ENCODE peak calls at places on chromosomes 7 and 10, in eight cellular contexts. D is breast epithelium, M is heart left ventricle, Y is suprapubic skin, P is sigmoid colon, H is ovary, L is body of pancreas, C is right lobe of liver. G is an unnamed sample.

GRCh38 chr7:69399038-69399800 is 199.1 kb upstream of the AUTS2 start:
- DNase-seq in D (no peak), M (no peak), Y (no peak), P (no peak), H (no peak), L (no peak), C (no peak), G (no peak)

GRCh38 chr10:48836605-48837004 is 103.0 kb downstream of the LRRC18 start:
- DNase-seq in D (no peak), M (peak), Y (no peak), P (no peak), H (no peak), L (no peak), C (no peak), G (no peak)

GRCh38 chr10:49324711-49325110 is 25.7 kb downstream of the C10orf71 start:
- DNase-seq in D (no peak), M (no peak), Y (no peak), P (no peak), H (no peak), L (no peak), C (no peak), G (no peak)

GRCh38 chr7:101172005-101172853 is 6.9 kb upstream of the VGF start:
- DNase-seq in D (no peak), M (no peak), Y (no peak), P (no peak), H (no peak), L (no peak), C (no peak), G (no peak)

GRCh38 chr7:8149222-8149621 is 112.7 kb downstream of the ICA1 start:
- DNase-seq in D (no peak), M (no peak), Y (no peak), P (no peak), H (no peak), L (no peak), C (no peak), G (no peak)

GRCh38 chr7:130673066-130673465 is 4.5 kb upstream of the COPG2 start:
- DNase-seq in D (no peak), M (no peak), Y (no peak), P (no peak), H (no peak), L (no peak), C (no peak), G (no peak)

GRCh38 chr10:76119515-76119914 is 688.1 kb downstream of the LRMDA start:
- DNase-seq in D (no peak), M (no peak), Y (no peak), P (no peak), H (no peak), L (no peak), C (no peak), G (no peak)

GRCh38 chr7:81111781-81112540 is 193.1 kb upstream of the SEMA3C start:
- DNase-seq in D (no peak), M (no peak), Y (no peak), P (peak), H (no peak), L (no peak), C (no peak), G (no peak)

GRCh38 chr10:70851597-70852475 is 36.1 kb downstream of the SGPL1 start:
- DNase-seq in D (no peak), M (no peak), Y (no peak), P (no peak), H (no peak), L (no peak), C (no peak), G (no peak)

GRCh38 chr10:72318383-72319262 is 36.1 kb downstream of the DNAJB12 start:
- DNase-seq in D (no peak), M (no peak), Y (no peak), P (no peak), H (peak), L (no peak), C (no peak), G (no peak)

GRCh38 chr10:23432161-23432560 is 6.7 kb upstream of the OTUD1 start:
- DNase-seq in D (no peak), M (no peak), Y (no peak), P (no peak), H (no peak), L (no peak), C (no peak), G (peak)

GRCh38 chr10:43374194-43374593 is 2.8 kb downstream of the FXYD4 start:
- DNase-seq in D (no peak), M (no peak), Y (no peak), P (peak), H (no peak), L (no peak), C (no peak), G (no peak)

GRCh38 chr10:86437447-86437846 is 70.9 kb upstream of the GRID1 start:
- DNase-seq in D (no peak), M (no peak), Y (no peak), P (no peak), H (no peak), L (no peak), C (no peak), G (no peak)

GRCh38 chr7:72114129-72114528 is 298.0 kb downstream of the CALN1 start:
- DNase-seq in D (no peak), M (no peak), Y (no peak), P (no peak), H (no peak), L (no peak), C (no peak), G (no peak)

GRCh38 chr7:140289804-140290203 is 108.5 kb downstream of the SLC37A3 start:
- DNase-seq in D (no peak), M (no peak), Y (no peak), P (no peak), H (no peak), L (no peak), C (no peak), G (no peak)

GRCh38 chr7:148630078-148630477 is 39.5 kb downstream of the C7orf33 start:
- DNase-seq in D (no peak), M (no peak), Y (no peak), P (no peak), H (no peak), L (no peak), C (no peak), G (no peak)

GRCh38 chr7:100366411-100367250 is 6.7 kb upstream of the PILRA start:
- DNase-seq in D (no peak), M (no peak), Y (no peak), P (no peak), H (no peak), L (no peak), C (no peak), G (no peak)

GRCh38 chr7:29426587-29426986 is 137.0 kb upstream of the PRR15 start:
- DNase-seq in D (no peak), M (no peak), Y (no peak), P (no peak), H (no peak), L (no peak), C (no peak), G (no peak)

GRCh38 chr10:35300063-35300699 is 36.1 kb upstream of the CCNY start:
- DNase-seq in D (no peak), M (no peak), Y (peak), P (peak), H (no peak), L (no peak), C (no peak), G (peak)

GRCh38 chr10:21599582-21599981 is 65.5 kb downstream of the MLLT10 start:
- DNase-seq in D (no peak), M (no peak), Y (no peak), P (no peak), H (no peak), L (no peak), C (no peak), G (peak)

GRCh38 chr7:880450-880849 is 4.1 kb downstream of the GET4 start:
- DNase-seq in D (no peak), M (no peak), Y (no peak), P (no peak), H (no peak), L (no peak), C (peak), G (no peak)

GRCh38 chr7:99624487-99624886 is 7.7 kb downstream of the ZSCAN25 start:
- DNase-seq in D (no peak), M (no peak), Y (no peak), P (no peak), H (no peak), L (no peak), C (no peak), G (no peak)

GRCh38 chr7:16650266-16650665 is 4.3 kb downstream of the BZW2 start:
- DNase-seq in D (no peak), M (no peak), Y (no peak), P (no peak), H (no peak), L (no peak), C (no peak), G (no peak)

GRCh38 chr10:94102436-94102835 is 108.7 kb downstream of the PLCE1 start:
- DNase-seq in D (no peak), M (no peak), Y (no peak), P (no peak), H (no peak), L (no peak), C (no peak), G (no peak)

GRCh38 chr7:20350518-20350951 is 19.8 kb downstream of the ITGB8 start:
- DNase-seq in D (no peak), M (no peak), Y (no peak), P (peak), H (no peak), L (no peak), C (no peak), G (no peak)

GRCh38 chr7:151051108-151051507 is 2.8 kb downstream of the ASIC3 start:
- DNase-seq in D (no peak), M (peak), Y (no peak), P (no peak), H (peak), L (peak), C (peak), G (peak)

GRCh38 chr7:28125381-28126046 is 55.1 kb downstream of the JAZF1 start:
- DNase-seq in D (no peak), M (no peak), Y (no peak), P (no peak), H (no peak), L (no peak), C (no peak), G (no peak)

GRCh38 chr7:24851791-24852190 is 94.5 kb upstream of the GSDME start:
- DNase-seq in D (no peak), M (no peak), Y (no peak), P (no peak), H (no peak), L (no peak), C (no peak), G (no peak)

GRCh38 chr10:122142652-122143237 is 128.4 kb upstream of the BTBD16 start:
- DNase-seq in D (no peak), M (no peak), Y (no peak), P (no peak), H (no peak), L (peak), C (peak), G (peak)

GRCh38 chr10:34996843-34997242 is 93.3 kb downstream of the CUL2 start:
- DNase-seq in D (no peak), M (no peak), Y (no peak), P (no peak), H (no peak), L (no peak), C (peak), G (no peak)

GRCh38 chr10:29621161-29621560 is 13.6 kb downstream of the SVIL start:
- DNase-seq in D (peak), M (no peak), Y (peak), P (peak), H (no peak), L (peak), C (no peak), G (no peak)

GRCh38 chr7:33701927-33702326 is 203.4 kb upstream of the BMPER start:
- DNase-seq in D (no peak), M (no peak), Y (no peak), P (no peak), H (no peak), L (no peak), C (no peak), G (no peak)

GRCh38 chr10:16967866-16968721 is 150.9 kb upstream of the RSU1 start:
- DNase-seq in D (no peak), M (peak), Y (no peak), P (peak), H (peak), L (no peak), C (no peak), G (no peak)

GRCh38 chr10:108404155-108404554 is 1239.6 kb upstream of the SORCS1 start:
- DNase-seq in D (no peak), M (no peak), Y (no peak), P (no peak), H (no peak), L (no peak), C (no peak), G (no peak)

GRCh38 chr7:85475071-85475470 is 288.2 kb upstream of the SEMA3D start:
- DNase-seq in D (no peak), M (no peak), Y (no peak), P (no peak), H (no peak), L (no peak), C (no peak), G (no peak)

GRCh38 chr10:101014966-101015581 is 15.5 kb downstream of the LZTS2 start:
- DNase-seq in D (no peak), M (no peak), Y (no peak), P (no peak), H (no peak), L (no peak), C (no peak), G (peak)

GRCh38 chr7:74655785-74656420 is 1.6 kb upstream of the GTF2I start:
- DNase-seq in D (no peak), M (no peak), Y (no peak), P (peak), H (no peak), L (no peak), C (no peak), G (no peak)

GRCh38 chr10:102918817-102919236 is 733 bp downstream of the CNNM2 start:
- DNase-seq in D (no peak), M (peak), Y (no peak), P (no peak), H (no peak), L (no peak), C (no peak), G (peak)

GRCh38 chr10:102919992-102920736 is 2.1 kb downstream of the CNNM2 start:
- DNase-seq in D (no peak), M (no peak), Y (no peak), P (no peak), H (no peak), L (no peak), C (no peak), G (peak)

GRCh38 chr10:102919237-102919959 is 1.3 kb downstream of the CNNM2 start:
- DNase-seq in D (peak), M (no peak), Y (no peak), P (peak), H (peak), L (peak), C (peak), G (peak)

GRCh38 chr10:102917314-102917961 is 656 bp upstream of the CNNM2 start:
- DNase-seq in D (peak), M (peak), Y (peak), P (peak), H (peak), L (peak), C (peak), G (peak)

DNA sequence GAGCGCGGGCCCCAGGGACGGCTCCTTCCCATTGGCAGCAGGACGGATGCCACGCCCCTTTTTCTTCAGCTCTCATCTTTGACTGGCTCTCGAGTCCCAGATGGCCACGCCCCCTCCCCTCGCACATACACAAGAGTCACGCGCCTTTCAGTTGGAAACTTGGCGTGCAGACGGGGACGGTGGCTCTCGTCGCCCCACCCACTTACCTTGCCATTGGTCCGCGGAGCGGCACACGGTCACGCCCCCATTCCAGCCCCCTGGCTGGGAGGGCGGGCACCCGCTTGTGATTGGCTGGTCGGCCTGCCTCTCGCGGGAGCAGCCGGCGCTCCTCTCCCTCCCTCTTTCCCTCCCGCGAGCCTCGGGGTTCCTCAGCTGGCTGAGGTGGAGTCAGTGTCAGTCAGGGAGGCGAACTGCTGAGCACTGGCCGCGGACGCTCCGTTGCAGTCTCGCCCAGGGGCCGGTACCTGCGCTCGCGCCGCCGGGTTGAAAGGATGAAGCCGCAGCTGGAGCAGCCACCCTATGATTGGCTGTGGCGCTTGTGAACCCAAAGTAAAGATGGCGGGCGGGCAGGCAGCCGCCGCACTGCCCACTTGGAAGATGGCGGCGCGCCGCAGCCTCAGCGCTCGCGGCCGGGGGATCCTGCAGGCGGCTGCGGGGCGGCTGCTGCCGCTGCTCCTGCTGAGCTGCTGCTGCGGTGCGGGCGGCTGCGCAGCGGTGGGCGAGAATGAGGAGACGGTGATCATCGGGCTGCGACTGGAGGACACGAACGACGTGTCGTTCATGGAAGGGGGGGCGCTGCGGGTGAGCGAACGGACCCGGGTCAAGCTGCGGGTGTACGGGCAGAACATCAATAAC is at the start of gene CNNM2:
- DNase-seq in D (peak), M (peak), Y (peak), P (peak), H (peak), L (peak), C (peak), G (peak)
- TF ChIP-seq POLR2A in D (peak), M (no peak), Y (no peak), P (peak), H (peak), L (peak), C (peak), G (peak)

GRCh38 chr10:69179743-69180524 is at the start of gene SUPV3L1:
- DNase-seq in D (peak), M (peak), Y (peak), P (peak), H (peak), L (peak), C (peak), G (peak)
- TF ChIP-seq POLR2A in D (peak), M (peak), Y (peak), P (peak), H (peak), L (peak), C (peak), G (peak)

DNA sequence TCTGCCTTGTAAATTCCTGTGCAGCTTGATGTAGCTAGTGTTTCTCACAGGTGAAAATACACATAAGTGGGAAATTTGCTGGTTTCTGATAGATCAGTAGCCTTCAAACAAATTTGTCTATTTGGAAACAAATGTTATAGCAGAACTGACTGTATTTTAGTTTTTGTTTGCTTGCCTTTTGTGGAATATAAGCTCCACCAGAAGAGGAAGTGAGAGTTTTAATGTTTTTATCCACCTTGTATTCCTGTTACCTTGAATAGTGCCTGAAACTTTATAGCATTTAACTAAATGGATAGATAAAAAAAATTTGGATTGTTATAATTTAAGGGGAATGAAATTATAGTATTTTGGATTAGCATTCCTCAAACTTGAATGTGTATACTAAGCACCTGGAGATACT is 9.8 kb downstream of the WAC start:
- DNase-seq in D (no peak), M (no peak), Y (no peak), P (no peak), H (no peak), L (no peak), C (no peak), G (no peak)
- TF ChIP-seq POLR2A in D (no peak), M (no peak), Y (no peak), P (no peak), H (no peak), L (no peak), C (no peak), G (peak)

GRCh38 chr10:74176380-74177139 is 25.5 kb downstream of the ADK start:
- DNase-seq in D (peak), M (peak), Y (peak), P (peak), H (peak), L (peak), C (peak), G (peak)

GRCh38 chr10:74175510-74176379 is 24.7 kb downstream of the ADK start:
- DNase-seq in D (no peak), M (no peak), Y (no peak), P (no peak), H (no peak), L (no peak), C (no peak), G (no peak)

GRCh38 chr10:74171625-74172024 is 20.6 kb downstream of the ADK start:
- DNase-seq in D (no peak), M (no peak), Y (no peak), P (no peak), H (no peak), L (no peak), C (no peak), G (no peak)

GRCh38 chr10:74177140-74177677 is 26.2 kb downstream of the ADK start:
- DNase-seq in D (peak), M (no peak), Y (no peak), P (no peak), H (no peak), L (peak), C (peak), G (peak)

GRCh38 chr10:74174533-74174932 is 23.5 kb downstream of the ADK start:
- DNase-seq in D (no peak), M (no peak), Y (no peak), P (no peak), H (no peak), L (no peak), C (no peak), G (no peak)
- TF ChIP-seq POLR2A in D (no peak), M (no peak), Y (no peak), P (no peak), H (no peak), L (no peak), C (peak), G (no peak)

GRCh38 chr7:64999165-65000004 is 7.1 kb downstream of the ERV3-1 start:
- DNase-seq in D (no peak), M (no peak), Y (no peak), P (no peak), H (no peak), L (peak), C (peak), G (peak)

GRCh38 chr7:65004575-65004974 is 1.9 kb downstream of the ERV3-1 start:
- DNase-seq in D (no peak), M (no peak), Y (no peak), P (no peak), H (no peak), L (no peak), C (no peak), G (no peak)

GRCh38 chr7:65001291-65001814 is 5.1 kb downstream of the ERV3-1 start:
- DNase-seq in D (no peak), M (no peak), Y (no peak), P (no peak), H (no peak), L (no peak), C (no peak), G (no peak)

GRCh38 chr7:65006094-65006992 is at the start of gene ERV3-1:
- DNase-seq in D (peak), M (peak), Y (peak), P (peak), H (peak), L (peak), C (peak), G (peak)

DNA sequence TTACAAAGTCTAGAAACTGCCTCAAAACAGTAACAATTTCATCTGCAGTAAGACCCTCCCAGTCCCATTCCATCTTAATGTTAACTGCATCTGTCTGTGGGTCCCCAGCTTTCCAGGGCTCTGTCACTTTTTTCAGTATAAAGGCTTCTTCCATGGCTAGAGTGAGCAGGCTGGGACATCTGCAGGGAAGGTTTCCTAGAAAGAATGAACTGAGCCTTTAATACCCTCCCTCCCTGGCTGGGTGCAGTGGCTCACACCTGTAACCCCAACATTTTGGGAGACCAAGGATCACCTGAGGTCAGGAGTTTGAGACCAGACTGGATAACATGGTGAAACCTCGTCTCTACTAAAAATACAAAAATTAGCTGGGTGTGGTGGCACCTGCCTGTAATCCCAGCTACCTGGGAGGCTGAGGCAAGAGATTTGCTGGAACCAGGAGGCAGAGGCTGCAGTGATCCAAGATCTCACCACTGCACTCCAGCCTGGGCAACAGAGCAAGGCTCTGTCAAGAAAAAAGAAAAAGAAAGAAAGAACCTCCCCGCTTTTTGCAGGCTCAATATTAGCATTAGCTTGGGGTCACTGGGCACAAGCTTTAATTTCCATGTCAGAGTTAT is 3.4 kb downstream of the ERV3-1 start:
- DNase-seq in D (no peak), M (no peak), Y (no peak), P (no peak), H (no peak), L (no peak), C (no peak), G (no peak)
- TF ChIP-seq POLR2A in D (no peak), M (no peak), Y (no peak), P (no peak), H (no peak), L (no peak), C (no peak), G (no peak)

G was measured in erythroblast.